ENCODE peak calls at places on chromosomes 11 and 22, in six cellular contexts. I is AG09319; T is stimulated activated CD4-positive, alpha-beta T cell treated with anti-CD3 and anti-CD28 coated beads, Interleukin-15, amount 100 ng/mL, for 1 hour; J is ureter; B is germinal center; U is fibroblast of pulmonary artery. H is an unnamed sample.

GRCh38 chr11:829946-830294 is 2.2 kb downstream of the CRACR2B start:
- DNase-seq in I (no peak), T (no peak), J (no peak), B (no peak), U (no peak), H (no peak)

GRCh38 chr11:126840201-126840886 is 160.2 kb downstream of the KIRREL3 start:
- DNase-seq in I (no peak), T (no peak), J (no peak), B (no peak), U (no peak), H (no peak)

GRCh38 chr22:20046730-20047129 is 25.8 kb downstream of the TANGO2 start:
- DNase-seq in I (no peak), T (no peak), J (no peak), B (no peak), U (no peak), H (no peak)

GRCh38 chr22:46008836-46009596 is 32.1 kb upstream of the WNT7B start:
- DNase-seq in I (no peak), T (no peak), J (no peak), B (no peak), U (no peak), H (no peak)

GRCh38 chr11:118342503-118343161 is at the start of gene CD3D:
- DNase-seq in I (no peak), T (peak; percentile 40), J (no peak), B (no peak), U (no peak), H (no peak)

GRCh38 chr22:48907591-48907990 is 920.1 kb downstream of the BRD1 start:
- DNase-seq in I (no peak), T (no peak), J (peak; percentile 18), B (no peak), U (no peak), H (no peak)

GRCh38 chr11:11391796-11392195 is 38.7 kb upstream of the CSNK2A3 start:
- DNase-seq in I (peak; percentile 39), T (no peak), J (no peak), B (no peak), U (peak; percentile 82), H (peak; percentile 78)

GRCh38 chr11:70080763-70081162 is 2.6 kb downstream of the ANO1 start:
- DNase-seq in I (no peak), T (no peak), J (peak; percentile 70), B (no peak), U (no peak), H (no peak)

GRCh38 chr11:65958774-65959420 is 2.6 kb upstream of the SART1 start:
- DNase-seq in I (no peak), T (no peak), J (no peak), B (no peak), U (no peak), H (no peak)

GRCh38 chr11:130122141-130122575 is 37.4 kb upstream of the ST14 start:
- DNase-seq in I (no peak), T (no peak), J (no peak), B (no peak), U (no peak), H (no peak)

GRCh38 chr11:68146704-68147474 is 25.7 kb upstream of the CHKA start:
- DNase-seq in I (no peak), T (no peak), J (peak; percentile 77), B (no peak), U (peak; percentile 49), H (no peak)

GRCh38 chr22:25057013-25057881 is 104.7 kb downstream of the KIAA1671 start:
- DNase-seq in I (no peak), T (peak; percentile 45), J (peak; percentile 68), B (peak; percentile 60), U (peak; percentile 50), H (peak; percentile 12)

GRCh38 chr11:126456783-126457542 is 101.5 kb downstream of the ST3GAL4 start:
- DNase-seq in I (no peak), T (no peak), J (no peak), B (no peak), U (no peak), H (no peak)

GRCh38 chr11:134026655-134027343 is 42.1 kb upstream of the JAM3 start:
- DNase-seq in I (no peak), T (no peak), J (no peak), B (no peak), U (no peak), H (no peak)